ENCODE peak calls at places on chromosomes 5 and 9, in four cellular contexts. One of them, this sample, is unnamed.

GRCh38 chr5:40743771-40744170 is 12.0 kb downstream of the TTC33 start:
- DNase-seq in K562: no peak
- DNase-seq in HepG2: no peak
- DNase-seq in GM12878: no peak
- DNase-seq in this sample: no peak

GRCh38 chr9:86176468-86176867 is 77.1 kb upstream of the GOLM1 start:
- DNase-seq in K562: no peak
- DNase-seq in HepG2: no peak
- DNase-seq in GM12878: no peak
- DNase-seq in this sample: no peak

GRCh38 chr5:154971501-154971900 is 30.6 kb downstream of the MRPL22 start:
- DNase-seq in K562: no peak
- DNase-seq in HepG2: no peak
- DNase-seq in GM12878: no peak
- DNase-seq in this sample: no peak

GRCh38 chr5:42993516-42994284 is 46.4 kb downstream of the ANXA2R start:
- DNase-seq in K562: no peak
- DNase-seq in HepG2: no peak
- DNase-seq in GM12878: no peak
- DNase-seq in this sample: no peak

GRCh38 chr5:156435101-156435500 is 108.1 kb downstream of the SGCD start:
- DNase-seq in K562: no peak
- DNase-seq in HepG2: no peak
- DNase-seq in GM12878: no peak
- DNase-seq in this sample: no peak

GRCh38 chr5:57778528-57779175 is 296.0 kb upstream of the ACTBL2 start:
- DNase-seq in K562: no peak
- DNase-seq in HepG2: no peak
- DNase-seq in GM12878: no peak
- DNase-seq in this sample: no peak

GRCh38 chr9:114745108-114745848 is 60.6 kb downstream of the TNFSF15 start:
- DNase-seq in K562: no peak
- DNase-seq in HepG2: no peak
- DNase-seq in GM12878: no peak
- DNase-seq in this sample: no peak

GRCh38 chr5:174189638-174190037 is 144.1 kb downstream of the NSG2 start:
- DNase-seq in K562: no peak
- DNase-seq in HepG2: no peak
- DNase-seq in GM12878: no peak
- DNase-seq in this sample: no peak

GRCh38 chr5:88770290-88771257 is 112.4 kb downstream of the MEF2C start:
- DNase-seq in K562: no peak
- DNase-seq in HepG2: no peak
- DNase-seq in GM12878: no peak
- DNase-seq in this sample: no peak

GRCh38 chr5:11715797-11716196 is 188.4 kb downstream of the CTNND2 start:
- DNase-seq in K562: no peak
- DNase-seq in HepG2: no peak
- DNase-seq in GM12878: no peak
- DNase-seq in this sample: no peak

GRCh38 chr5:76425940-76426339 is 22.9 kb downstream of the IQGAP2 start:
- DNase-seq in K562: no peak
- DNase-seq in HepG2: no peak
- DNase-seq in GM12878: no peak
- DNase-seq in this sample: no peak

GRCh38 chr9:72579190-72579589 is 57.8 kb downstream of the TMC1 start:
- DNase-seq in K562: peak
- DNase-seq in HepG2: no peak
- DNase-seq in GM12878: no peak
- DNase-seq in this sample: no peak

GRCh38 chr9:93302586-93303257 is 118.8 kb downstream of the WNK2 start:
- DNase-seq in K562: peak
- DNase-seq in HepG2: peak
- DNase-seq in GM12878: no peak
- DNase-seq in this sample: peak

GRCh38 chr9:4223434-4223833 is 76.4 kb downstream of the GLIS3 start:
- DNase-seq in K562: no peak
- DNase-seq in HepG2: no peak
- DNase-seq in GM12878: no peak
- DNase-seq in this sample: no peak

GRCh38 chr9:4224181-4224580 is 75.7 kb downstream of the GLIS3 start:
- DNase-seq in K562: no peak
- DNase-seq in HepG2: no peak
- DNase-seq in GM12878: no peak
- DNase-seq in this sample: no peak

GRCh38 chr9:4226331-4227250 is 73.3 kb downstream of the GLIS3 start:
- DNase-seq in K562: no peak
- DNase-seq in HepG2: no peak
- DNase-seq in GM12878: no peak
- DNase-seq in this sample: peak

GRCh38 chr9:4228142-4228541 is 71.7 kb downstream of the GLIS3 start:
- DNase-seq in K562: no peak
- DNase-seq in HepG2: no peak
- DNase-seq in GM12878: no peak
- DNase-seq in this sample: no peak

GRCh38 chr9:4225291-4226119 is 74.4 kb downstream of the GLIS3 start:
- DNase-seq in K562: no peak
- DNase-seq in HepG2: no peak
- DNase-seq in GM12878: no peak
- DNase-seq in this sample: peak
- TF ChIP-seq CTCF in K562: no peak
- TF ChIP-seq CTCF in HepG2: no peak
- TF ChIP-seq CTCF in GM12878: no peak
- TF ChIP-seq CTCF in this sample: peak

GRCh38 chr5:31328031-31328430 is 134.5 kb downstream of the CDH6 start:
- DNase-seq in K562: no peak
- DNase-seq in HepG2: no peak
- DNase-seq in GM12878: no peak
- DNase-seq in this sample: no peak
- TF ChIP-seq REST in K562: no peak
- TF ChIP-seq REST in HepG2: no peak
- TF ChIP-seq REST in GM12878: no peak
- TF ChIP-seq REST in this sample: no peak

GRCh38 chr9:21252727-21253547 is 13.1 kb upstream of the IFNA14 start:
- DNase-seq in K562: no peak
- DNase-seq in HepG2: peak
- DNase-seq in GM12878: no peak
- DNase-seq in this sample: peak
- TF ChIP-seq CREB1 in K562: no peak
- TF ChIP-seq CREB1 in HepG2: no peak
- TF ChIP-seq CREB1 in GM12878: no peak
- TF ChIP-seq CREB1 in this sample: no peak

GRCh38 chr5:137832416-137832815 is 35.2 kb upstream of the MYOT start:
- DNase-seq in K562: no peak
- DNase-seq in HepG2: no peak
- DNase-seq in GM12878: no peak
- DNase-seq in this sample: no peak

GRCh38 chr5:137833463-137833862 is 34.2 kb upstream of the MYOT start:
- DNase-seq in K562: no peak
- DNase-seq in HepG2: peak
- DNase-seq in GM12878: no peak
- DNase-seq in this sample: peak

GRCh38 chr5:137834498-137834897 is 33.2 kb upstream of the MYOT start:
- DNase-seq in K562: no peak
- DNase-seq in HepG2: no peak
- DNase-seq in GM12878: no peak
- DNase-seq in this sample: peak

GRCh38 chr5:137828664-137829063 is 39.0 kb upstream of the MYOT start:
- DNase-seq in K562: no peak
- DNase-seq in HepG2: no peak
- DNase-seq in GM12878: no peak
- DNase-seq in this sample: no peak

GRCh38 chr5:137831526-137831925 is 36.1 kb upstream of the MYOT start:
- DNase-seq in K562: no peak
- DNase-seq in HepG2: no peak
- DNase-seq in GM12878: no peak
- DNase-seq in this sample: no peak
- TF ChIP-seq CTCF in K562: no peak
- TF ChIP-seq CTCF in HepG2: no peak
- TF ChIP-seq CTCF in GM12878: no peak
- TF ChIP-seq CTCF in this sample: no peak

GRCh38 chr9:128339761-128340690 is at the start of gene SLC27A4:
- DNase-seq in K562: peak
- DNase-seq in HepG2: peak
- DNase-seq in GM12878: peak
- DNase-seq in this sample: peak
- TF ChIP-seq REST in K562: peak
- TF ChIP-seq REST in HepG2: no peak
- TF ChIP-seq REST in GM12878: no peak
- TF ChIP-seq REST in this sample: no peak

GRCh38 chr9:18665947-18666346 is 192.0 kb downstream of the ADAMTSL1 start:
- DNase-seq in K562: no peak
- DNase-seq in HepG2: no peak
- DNase-seq in GM12878: no peak
- DNase-seq in this sample: no peak

GRCh38 chr9:18662320-18662719 is 188.4 kb downstream of the ADAMTSL1 start:
- DNase-seq in K562: no peak
- DNase-seq in HepG2: no peak
- DNase-seq in GM12878: no peak
- DNase-seq in this sample: no peak

GRCh38 chr9:18668944-18669343 is 195.0 kb downstream of the ADAMTSL1 start:
- DNase-seq in K562: no peak
- DNase-seq in HepG2: peak
- DNase-seq in GM12878: no peak
- DNase-seq in this sample: peak

GRCh38 chr9:18666348-18666747 is 192.4 kb downstream of the ADAMTSL1 start:
- DNase-seq in K562: no peak
- DNase-seq in HepG2: no peak
- DNase-seq in GM12878: no peak
- DNase-seq in this sample: no peak

DNA sequence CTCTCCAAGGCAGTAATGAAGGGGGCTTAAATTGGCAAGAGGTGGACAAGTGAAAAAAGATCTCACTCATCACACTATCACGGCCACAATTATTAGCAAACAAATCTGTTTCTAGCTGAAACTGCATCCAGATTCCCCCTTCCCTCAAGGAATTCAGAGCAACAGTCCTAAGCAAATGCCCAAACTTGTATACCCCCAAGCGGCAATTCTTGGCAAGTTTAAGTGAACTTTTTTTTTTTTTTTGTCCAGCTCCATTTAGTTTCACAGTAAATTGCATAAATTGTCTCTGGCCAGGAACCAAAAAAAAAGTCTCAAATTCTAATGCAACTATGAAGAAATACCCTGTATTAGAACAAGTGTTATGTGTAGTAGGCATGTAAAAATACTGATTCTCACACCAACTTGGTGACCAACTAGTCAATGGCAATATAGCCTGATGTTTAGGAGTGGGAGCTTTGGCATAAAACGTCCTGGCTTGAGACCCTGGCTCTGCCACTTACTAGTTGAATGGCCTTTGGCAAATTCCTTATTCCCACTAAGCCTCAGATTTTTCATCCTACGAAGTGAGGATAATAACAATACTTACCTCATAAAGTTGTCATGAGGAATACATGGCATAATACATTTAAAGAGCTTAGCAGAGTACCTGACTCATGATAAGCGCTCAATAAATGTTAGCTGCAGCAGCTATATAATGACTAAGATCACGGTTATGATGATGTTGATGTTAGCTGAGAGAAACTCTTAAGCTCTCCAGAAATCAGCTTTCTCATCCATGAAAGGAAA is 193.2 kb downstream of the ADAMTSL1 start:
- DNase-seq in K562: no peak
- DNase-seq in HepG2: no peak
- DNase-seq in GM12878: no peak
- DNase-seq in this sample: no peak
- TF ChIP-seq CREB1 in K562: no peak
- TF ChIP-seq CREB1 in HepG2: no peak
- TF ChIP-seq CREB1 in GM12878: no peak
- TF ChIP-seq CREB1 in this sample: no peak

GRCh38 chr5:108484035-108484434 is 102.1 kb upstream of the FBXL17 start:
- DNase-seq in K562: no peak
- DNase-seq in HepG2: no peak
- DNase-seq in GM12878: no peak
- DNase-seq in this sample: no peak

GRCh38 chr5:108481355-108481931 is 99.5 kb upstream of the FBXL17 start:
- DNase-seq in K562: peak
- DNase-seq in HepG2: peak
- DNase-seq in GM12878: peak
- DNase-seq in this sample: peak
- TF ChIP-seq CTCF in K562: peak
- TF ChIP-seq CTCF in HepG2: peak
- TF ChIP-seq CTCF in GM12878: peak
- TF ChIP-seq CTCF in this sample: peak

DNA sequence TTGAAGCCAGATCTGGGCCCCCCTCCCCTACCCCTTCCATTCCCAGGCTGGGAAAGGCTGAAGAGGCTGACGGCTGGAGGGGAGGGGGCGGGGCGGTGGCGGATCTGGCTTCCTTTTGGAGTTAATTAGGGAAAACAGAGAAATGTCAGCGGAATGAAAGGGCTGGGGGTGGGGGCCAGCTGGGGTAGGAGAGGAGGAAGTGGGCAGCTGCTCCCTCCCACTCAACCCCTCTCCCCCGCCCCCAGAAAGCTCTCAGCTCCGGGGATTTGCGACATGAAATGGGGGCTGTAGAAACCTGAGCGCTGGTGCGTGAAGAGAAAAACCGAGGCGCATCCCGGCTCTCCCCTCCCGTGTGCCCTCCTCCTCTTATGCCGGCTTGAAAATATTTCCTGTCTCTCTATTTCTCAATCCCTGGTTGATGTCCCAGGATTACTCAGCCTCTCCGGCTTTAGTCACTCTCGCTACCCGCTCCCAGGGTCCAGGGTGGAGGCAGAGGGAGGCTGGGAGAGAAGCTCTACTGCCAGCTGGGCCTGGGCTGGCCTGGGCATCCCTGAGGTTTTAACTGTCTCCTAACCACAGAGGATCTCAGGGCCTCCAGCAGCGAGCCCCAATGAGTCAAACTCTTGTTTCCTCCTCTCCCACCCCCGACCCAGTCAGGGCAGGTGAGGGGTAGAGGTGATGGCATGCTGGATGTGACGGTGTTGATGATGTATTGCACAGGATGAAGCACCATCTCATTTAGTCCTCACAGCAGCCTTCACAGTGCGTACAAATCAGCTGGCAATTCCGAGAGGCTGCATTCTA is 20.1 kb downstream of the PCDHGC5 start:
- DNase-seq in K562: no peak
- DNase-seq in HepG2: peak
- DNase-seq in GM12878: no peak
- DNase-seq in this sample: peak
- TF ChIP-seq REST in K562: no peak
- TF ChIP-seq REST in HepG2: no peak
- TF ChIP-seq REST in GM12878: no peak
- TF ChIP-seq REST in this sample: no peak

This sample was measured in GM23338.